ENCODE peak calls at places on chromosomes 7 and 10, in nine cellular contexts. T is A549; K is left ventricle myocardium inferior; Z is GM23338; O is heart right ventricle; X is upper lobe of right lung; I is effector memory CD4-positive, alpha-beta T cell; R is cardiac muscle cell; E is GM12878. M is an unnamed sample.

GRCh38 chr10:126423779-126424491 is 35.7 kb upstream of the ADAM12 start:
- DNase-seq in T (no peak), K (no peak), Z (no peak), O (no peak), X (no peak), I (no peak), R (no peak), E (no peak), M (no peak)

GRCh38 chr7:146503844-146504243 is 387.2 kb downstream of the CNTNAP2 start:
- DNase-seq in T (no peak), K (no peak), Z (peak), O (no peak), X (no peak), I (no peak), R (no peak), E (no peak), M (no peak)

GRCh38 chr10:94420998-94421397 is 18.7 kb downstream of the TBC1D12 start:
- DNase-seq in T (no peak), K (no peak), Z (no peak), O (no peak), X (no peak), I (no peak), R (no peak), E (no peak), M (no peak)

GRCh38 chr10:22280078-22280477 is 36.1 kb upstream of the COMMD3 start:
- DNase-seq in T (no peak), K (no peak), Z (peak), O (no peak), X (no peak), I (no peak), R (no peak), E (no peak), M (no peak)

GRCh38 chr7:7183061-7183832 is 903 bp downstream of the C1GALT1 start:
- DNase-seq in T (peak), K (peak), Z (peak), O (peak), X (peak), I (peak), R (peak), E (no peak), M (no peak)

GRCh38 chr10:123997013-123997412 is 96.4 kb downstream of the CHST15 start:
- DNase-seq in T (no peak), K (no peak), Z (no peak), O (no peak), X (peak), I (no peak), R (no peak), E (no peak), M (peak)

GRCh38 chr10:70662362-70663220 is 9.7 kb upstream of the ADAMTS14 start:
- DNase-seq in T (no peak), K (no peak), Z (no peak), O (no peak), X (peak), I (no peak), R (peak), E (no peak), M (no peak)

GRCh38 chr10:30630571-30630970 is 1.0 kb upstream of the LYZL2 start:
- DNase-seq in T (no peak), K (no peak), Z (no peak), O (no peak), X (no peak), I (no peak), R (peak), E (no peak), M (no peak)

GRCh38 chr7:2005746-2006145 is 227.0 kb downstream of the MAD1L1 start:
- DNase-seq in T (no peak), K (no peak), Z (no peak), O (peak), X (no peak), I (no peak), R (no peak), E (no peak), M (peak)

GRCh38 chr7:82530361-82530760 is 86.8 kb upstream of the CACNA2D1 start:
- DNase-seq in T (no peak), K (no peak), Z (no peak), O (no peak), X (no peak), I (no peak), R (peak), E (no peak), M (no peak)

GRCh38 chr7:108284349-108285017 is 154.3 kb upstream of the LAMB4 start:
- DNase-seq in T (no peak), K (no peak), Z (no peak), O (no peak), X (no peak), I (no peak), R (no peak), E (no peak), M (no peak)

GRCh38 chr10:31136951-31137885 is 105.6 kb upstream of the ZNF438 start:
- DNase-seq in T (no peak), K (no peak), Z (no peak), O (no peak), X (no peak), I (no peak), R (peak), E (no peak), M (no peak)

GRCh38 chr10:88091490-88092061 is 228.2 kb downstream of the PTEN start:
- DNase-seq in T (no peak), K (no peak), Z (no peak), O (no peak), X (no peak), I (peak), R (no peak), E (peak), M (no peak)

GRCh38 chr7:5780801-5781496 is 514 bp downstream of the RNF216 start:
- DNase-seq in T (peak), K (peak), Z (peak), O (peak), X (peak), I (no peak), R (peak), E (no peak), M (peak)

GRCh38 chr10:71946700-71947099 is 17.5 kb upstream of the CHST3 start:
- DNase-seq in T (no peak), K (no peak), Z (no peak), O (no peak), X (no peak), I (no peak), R (no peak), E (no peak), M (no peak)

GRCh38 chr10:119803264-119803663 is 69.4 kb downstream of the MCMBP start:
- DNase-seq in T (no peak), K (no peak), Z (no peak), O (no peak), X (no peak), I (no peak), R (peak), E (no peak), M (no peak)

GRCh38 chr10:30185916-30186315 is 126.5 kb upstream of the JCAD start:
- DNase-seq in T (no peak), K (no peak), Z (no peak), O (no peak), X (no peak), I (no peak), R (peak), E (no peak), M (no peak)

GRCh38 chr7:16034353-16034752 is 347.9 kb upstream of the MEOX2 start:
- DNase-seq in T (no peak), K (no peak), Z (no peak), O (no peak), X (no peak), I (no peak), R (no peak), E (no peak), M (no peak)

GRCh38 chr10:11293332-11293731 is 275.7 kb downstream of the CELF2 start:
- DNase-seq in T (no peak), K (no peak), Z (no peak), O (no peak), X (no peak), I (no peak), R (no peak), E (no peak), M (peak)
- H3K4me3 ChIP-seq in T (no peak), K (no peak), Z (no peak), O (no peak), X (no peak), I (no peak), R (no peak), E (no peak), M (no peak)

GRCh38 chr10:7626283-7626682 is 40.5 kb downstream of the ITIH5 start:
- DNase-seq in T (no peak), K (no peak), Z (no peak), O (no peak), X (no peak), I (no peak), R (peak), E (no peak), M (no peak)

GRCh38 chr10:7625009-7625408 is 41.8 kb downstream of the ITIH5 start:
- DNase-seq in T (no peak), K (no peak), Z (no peak), O (no peak), X (no peak), I (no peak), R (no peak), E (no peak), M (no peak)

GRCh38 chr10:7622969-7623368 is 43.8 kb downstream of the ITIH5 start:
- DNase-seq in T (no peak), K (no peak), Z (peak), O (no peak), X (no peak), I (no peak), R (peak), E (no peak), M (no peak)

DNA sequence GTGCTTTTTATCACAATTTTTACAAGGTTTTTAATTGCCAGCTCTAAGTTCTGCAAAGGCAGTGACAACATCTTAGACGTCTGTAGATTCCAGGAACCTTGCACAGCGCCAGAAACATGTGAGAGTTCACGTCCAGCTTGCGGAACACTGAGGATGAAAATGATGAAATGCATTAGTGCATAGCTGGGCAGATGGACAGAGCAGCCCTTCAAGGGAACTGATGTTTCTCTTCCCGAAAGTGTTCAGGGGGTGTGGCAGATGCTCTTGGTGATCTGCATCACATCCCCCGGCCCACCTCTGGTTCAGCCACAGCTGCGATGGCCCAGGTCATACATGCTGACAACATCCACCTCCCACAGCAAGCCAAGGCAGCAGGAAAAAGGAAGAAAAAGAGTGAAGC is 40.9 kb downstream of the ITIH5 start:
- DNase-seq in T (no peak), K (no peak), Z (no peak), O (no peak), X (no peak), I (no peak), R (peak), E (no peak), M (no peak)
- H3K27ac ChIP-seq in T (no peak), K (no peak), Z (no peak), O (no peak), X (no peak), I (no peak), R (no peak), E (no peak), M (no peak)

DNA sequence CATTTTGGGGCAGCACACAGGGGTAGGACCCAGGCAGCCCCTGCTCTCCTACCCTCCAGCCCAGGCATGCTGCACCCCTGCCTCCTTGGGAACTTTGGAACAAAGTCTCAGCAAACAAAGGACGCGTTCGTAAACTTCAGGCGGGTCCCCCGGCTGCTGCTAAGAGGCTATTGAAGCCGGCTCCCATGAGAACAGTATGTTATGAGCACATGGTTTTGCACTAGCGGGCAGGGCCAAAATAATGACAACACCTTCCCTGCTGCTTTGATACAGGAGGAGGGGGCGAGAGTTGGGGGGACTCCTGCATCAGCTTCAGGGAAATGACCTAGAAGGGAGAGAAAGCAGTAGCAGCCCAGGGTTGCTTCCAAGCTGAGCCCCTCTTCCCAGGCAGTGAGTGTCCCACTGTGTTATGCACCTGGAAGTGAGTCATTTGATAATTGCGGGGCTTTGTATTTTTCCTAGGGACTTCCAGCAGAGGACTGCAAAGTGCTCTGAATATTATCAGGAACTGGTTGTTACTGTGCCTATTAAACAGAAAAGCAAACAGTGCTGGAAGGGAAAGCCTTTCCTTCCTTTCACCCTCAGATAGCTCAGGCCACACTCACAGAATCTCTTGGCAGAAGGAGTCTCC is 6.9 kb downstream of the ITPRIP start:
- DNase-seq in T (no peak), K (no peak), Z (peak), O (no peak), X (no peak), I (no peak), R (peak), E (no peak), M (peak)
- H3K4me3 ChIP-seq in T (peak), K (peak), Z (peak), O (peak), X (no peak), I (no peak), R (no peak), E (no peak), M (peak)

DNA sequence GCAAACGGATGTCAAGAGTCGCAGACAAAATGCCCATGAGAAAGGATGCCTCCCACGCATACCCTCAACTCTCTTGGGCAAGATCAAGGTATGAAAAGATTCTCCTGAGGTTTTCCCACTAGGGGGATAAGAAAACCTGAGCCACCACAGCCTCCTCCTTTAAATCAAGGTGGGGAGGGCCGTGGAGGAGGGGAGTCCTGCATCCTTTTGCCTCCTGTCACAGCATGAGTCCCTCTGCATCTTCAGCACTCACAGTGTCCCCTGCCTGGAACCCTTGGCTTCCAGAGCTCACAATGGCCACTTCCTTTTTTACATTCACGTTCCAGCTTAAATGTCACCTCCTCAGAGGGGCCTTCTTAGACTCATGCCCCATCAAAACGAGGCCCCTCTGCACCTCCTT is 207.6 kb downstream of the GLI3 start:
- DNase-seq in T (no peak), K (no peak), Z (peak), O (no peak), X (no peak), I (no peak), R (no peak), E (no peak), M (no peak)
- H3K27ac ChIP-seq in T (no peak), K (no peak), Z (no peak), O (no peak), X (no peak), I (no peak), R (peak), E (no peak), M (no peak)

M was measured in coronary artery.